ENCODE peak calls at places on chromosomes 11 and 22, in ten cellular contexts. One of them, this sample, is unnamed.

GRCh38 chr11:1192741-1193325 is 30.0 kb upstream of the MUC5B start:
- DNase-seq in AG08395: no peak
- DNase-seq in A172: no peak
- DNase-seq in pancreas: no peak
- DNase-seq in WTC11: peak
- DNase-seq in IMR-90: no peak
- DNase-seq in psoas muscle: no peak
- DNase-seq in nephron progenitor cell: no peak
- DNase-seq in stimulated activated CD4-positive, alpha-beta T cell treated with anti-CD3 and anti-CD28 coated beads, Interleukin-1b, Interleukin-23, amount 100 ng/mL, for 4 hours: no peak
- DNase-seq in HEK293T: no peak
- DNase-seq in this sample: no peak

GRCh38 chr22:40220316-40221054 is 42.8 kb downstream of the TNRC6B start:
- DNase-seq in AG08395: no peak
- DNase-seq in A172: no peak
- DNase-seq in pancreas: no peak
- DNase-seq in IMR-90: no peak
- DNase-seq in HEK293T: no peak
- DNase-seq in WTC11: no peak
- DNase-seq in stimulated activated CD4-positive, alpha-beta T cell treated with anti-CD3 and anti-CD28 coated beads, Interleukin-1b, Interleukin-23, amount 100 ng/mL, for 4 hours: no peak
- DNase-seq in nephron progenitor cell: no peak
- DNase-seq in psoas muscle: no peak
- DNase-seq in this sample: no peak

GRCh38 chr11:118283311-118283636 is 19.2 kb upstream of the MPZL2 start:
- DNase-seq in IMR-90: no peak
- DNase-seq in A172: no peak
- DNase-seq in AG08395: no peak
- DNase-seq in HEK293T: no peak
- DNase-seq in stimulated activated CD4-positive, alpha-beta T cell treated with anti-CD3 and anti-CD28 coated beads, Interleukin-1b, Interleukin-23, amount 100 ng/mL, for 4 hours: no peak
- DNase-seq in WTC11: no peak
- DNase-seq in nephron progenitor cell: no peak
- DNase-seq in pancreas: no peak
- DNase-seq in psoas muscle: no peak
- DNase-seq in this sample: no peak

GRCh38 chr11:59173080-59173963 is 1.4 kb downstream of the DTX4 start:
- DNase-seq in pancreas: peak
- DNase-seq in IMR-90: peak
- DNase-seq in psoas muscle: peak
- DNase-seq in stimulated activated CD4-positive, alpha-beta T cell treated with anti-CD3 and anti-CD28 coated beads, Interleukin-1b, Interleukin-23, amount 100 ng/mL, for 4 hours: peak
- DNase-seq in AG08395: no peak
- DNase-seq in nephron progenitor cell: peak
- DNase-seq in A172: no peak
- DNase-seq in HEK293T: no peak
- DNase-seq in WTC11: peak
- DNase-seq in this sample: no peak

GRCh38 chr11:48150213-48150612 is 66.4 kb upstream of the OR4B1 start:
- DNase-seq in A172: peak
- DNase-seq in IMR-90: peak
- DNase-seq in nephron progenitor cell: no peak
- DNase-seq in pancreas: no peak
- DNase-seq in stimulated activated CD4-positive, alpha-beta T cell treated with anti-CD3 and anti-CD28 coated beads, Interleukin-1b, Interleukin-23, amount 100 ng/mL, for 4 hours: no peak
- DNase-seq in AG08395: no peak
- DNase-seq in HEK293T: no peak
- DNase-seq in WTC11: no peak
- DNase-seq in psoas muscle: no peak
- DNase-seq in this sample: no peak

GRCh38 chr11:15839061-15839460 is 517.3 kb downstream of the SOX6 start:
- DNase-seq in pancreas: no peak
- DNase-seq in A172: no peak
- DNase-seq in HEK293T: no peak
- DNase-seq in nephron progenitor cell: no peak
- DNase-seq in stimulated activated CD4-positive, alpha-beta T cell treated with anti-CD3 and anti-CD28 coated beads, Interleukin-1b, Interleukin-23, amount 100 ng/mL, for 4 hours: no peak
- DNase-seq in WTC11: no peak
- DNase-seq in psoas muscle: no peak
- DNase-seq in IMR-90: no peak
- DNase-seq in AG08395: no peak
- DNase-seq in this sample: no peak

GRCh38 chr11:96254087-96254486 is 88.9 kb downstream of the MAML2 start:
- DNase-seq in IMR-90: peak
- DNase-seq in stimulated activated CD4-positive, alpha-beta T cell treated with anti-CD3 and anti-CD28 coated beads, Interleukin-1b, Interleukin-23, amount 100 ng/mL, for 4 hours: no peak
- DNase-seq in psoas muscle: no peak
- DNase-seq in nephron progenitor cell: no peak
- DNase-seq in A172: peak
- DNase-seq in AG08395: peak
- DNase-seq in HEK293T: no peak
- DNase-seq in WTC11: no peak
- DNase-seq in pancreas: no peak
- DNase-seq in this sample: no peak

GRCh38 chr11:71355266-71355665 is 92.9 kb downstream of the DHCR7 start:
- DNase-seq in AG08395: no peak
- DNase-seq in WTC11: no peak
- DNase-seq in nephron progenitor cell: no peak
- DNase-seq in IMR-90: peak
- DNase-seq in HEK293T: no peak
- DNase-seq in psoas muscle: no peak
- DNase-seq in pancreas: no peak
- DNase-seq in stimulated activated CD4-positive, alpha-beta T cell treated with anti-CD3 and anti-CD28 coated beads, Interleukin-1b, Interleukin-23, amount 100 ng/mL, for 4 hours: no peak
- DNase-seq in A172: no peak
- DNase-seq in this sample: no peak

GRCh38 chr11:118785362-118785761 is 5.6 kb downstream of the DDX6 start:
- DNase-seq in AG08395: no peak
- DNase-seq in HEK293T: no peak
- DNase-seq in psoas muscle: no peak
- DNase-seq in stimulated activated CD4-positive, alpha-beta T cell treated with anti-CD3 and anti-CD28 coated beads, Interleukin-1b, Interleukin-23, amount 100 ng/mL, for 4 hours: no peak
- DNase-seq in WTC11: no peak
- DNase-seq in nephron progenitor cell: no peak
- DNase-seq in pancreas: no peak
- DNase-seq in IMR-90: peak
- DNase-seq in A172: peak
- DNase-seq in this sample: no peak

This sample was measured in HS-27A.